ENCODE peak calls at places on chromosome 9, in six cellular contexts. R, M, W, H, I and F are unnamed samples.

GRCh38 chr9:97874617-97875016 is 21.6 kb downstream of the FOXE1 start:
- DNase-seq in M (no peak), I (no peak), H (no peak), R (no peak), W (no peak), F (no peak)

GRCh38 chr9:21974542-21975409 is 19.4 kb downstream of the CDKN2A start:
- DNase-seq in W (no peak), R (no peak), H (peak), M (peak), I (peak), F (no peak)

GRCh38 chr9:124470726-124471125 is 20.5 kb downstream of the ADGRD2 start:
- DNase-seq in M (no peak), R (no peak), I (no peak), H (no peak), W (no peak), F (no peak)

GRCh38 chr9:114061830-114062474 is 16.1 kb downstream of the AMBP start:
- DNase-seq in M (no peak), W (no peak), R (no peak), I (no peak), H (no peak), F (no peak)

GRCh38 chr9:16265671-16266070 is 604.8 kb downstream of the BNC2 start:
- DNase-seq in M (no peak), H (no peak), W (no peak), R (no peak), I (peak), F (no peak)

GRCh38 chr9:7234144-7234543 is 476.4 kb downstream of the KDM4C start:
- DNase-seq in W (no peak), R (no peak), M (peak), I (no peak), H (peak), F (no peak)

GRCh38 chr9:107251756-107252322 is 31.2 kb upstream of the RAD23B start:
- DNase-seq in I (no peak), R (peak), W (no peak), H (no peak), M (no peak), F (no peak)

GRCh38 chr9:83047839-83048775 is 14.8 kb downstream of the RASEF start:
- DNase-seq in R (no peak), I (no peak), H (no peak), M (no peak), W (peak), F (no peak)

GRCh38 chr9:84140535-84141101 is 160.0 kb downstream of the RMI1 start:
- DNase-seq in H (no peak), M (peak), R (peak), W (no peak), I (no peak), F (no peak)

GRCh38 chr9:135413461-135413860 is 66.1 kb upstream of the PPP1R26 start:
- DNase-seq in H (no peak), W (no peak), R (no peak), M (no peak), I (no peak), F (no peak)

GRCh38 chr9:118522093-118523028 is 818.2 kb downstream of the TLR4 start:
- DNase-seq in W (no peak), I (peak), M (peak), H (peak), R (no peak), F (no peak)

GRCh38 chr9:122232907-122233306 is 4.2 kb upstream of the LHX6 start:
- DNase-seq in M (no peak), I (no peak), H (no peak), W (no peak), R (no peak), F (no peak)

GRCh38 chr9:90432951-90433350 is 209.7 kb downstream of the DIRAS2 start:
- DNase-seq in M (no peak), W (no peak), R (no peak), H (peak), I (no peak), F (no peak)

GRCh38 chr9:72979405-72980100 is 26.7 kb upstream of the ALDH1A1 start:
- DNase-seq in M (no peak), R (no peak), I (no peak), W (no peak), H (peak), F (no peak)

GRCh38 chr9:97850746-97851449 is 2.1 kb upstream of the FOXE1 start:
- DNase-seq in W (no peak), R (no peak), M (no peak), H (no peak), I (no peak), F (no peak)

GRCh38 chr9:93118863-93119702 is 15.0 kb downstream of the NINJ1 start:
- DNase-seq in I (no peak), R (peak), W (no peak), M (no peak), H (no peak), F (no peak)

GRCh38 chr9:82621446-82621845 is 441.5 kb downstream of the RASEF start:
- DNase-seq in M (no peak), R (no peak), H (no peak), I (peak), W (no peak), F (no peak)

GRCh38 chr9:101418518-101419111 is 17.0 kb downstream of the ALDOB start:
- DNase-seq in M (no peak), H (no peak), I (no peak), R (no peak), W (no peak), F (no peak)

GRCh38 chr9:78009156-78009555 is 22.5 kb downstream of the GNAQ start:
- DNase-seq in R (no peak), W (no peak), H (no peak), I (no peak), M (no peak), F (no peak)

GRCh38 chr9:79766091-79766490 is 194.3 kb downstream of the TLE4 start:
- DNase-seq in R (no peak), H (no peak), M (no peak), I (no peak), W (no peak), F (no peak)

GRCh38 chr9:79768199-79768598 is 196.4 kb downstream of the TLE4 start:
- DNase-seq in M (no peak), R (peak), W (no peak), I (no peak), H (no peak), F (no peak)

GRCh38 chr9:79765466-79765865 is 193.7 kb downstream of the TLE4 start:
- DNase-seq in R (no peak), H (no peak), I (no peak), M (no peak), W (no peak), F (no peak)

GRCh38 chr9:79764377-79764776 is 192.6 kb downstream of the TLE4 start:
- DNase-seq in W (no peak), R (peak), H (no peak), M (no peak), I (peak), F (no peak)

GRCh38 chr9:79763861-79764260 is 192.1 kb downstream of the TLE4 start:
- DNase-seq in M (no peak), W (no peak), R (peak), H (no peak), I (no peak), F (no peak)
- H3K27ac ChIP-seq in M (no peak), W (no peak), R (no peak), H (no peak), I (no peak), F (no peak)

GRCh38 chr9:13487071-13487470 is 207.6 kb upstream of the MPDZ start:
- DNase-seq in M (peak), W (no peak), I (no peak), H (no peak), R (no peak), F (no peak)

GRCh38 chr9:13487936-13488335 is 208.4 kb upstream of the MPDZ start:
- DNase-seq in I (no peak), W (no peak), H (no peak), M (no peak), R (no peak), F (no peak)

GRCh38 chr9:13484186-13484585 is 204.7 kb upstream of the MPDZ start:
- DNase-seq in M (no peak), H (no peak), I (no peak), W (no peak), R (no peak), F (no peak)

GRCh38 chr9:13487498-13487897 is 208.0 kb upstream of the MPDZ start:
- DNase-seq in W (no peak), I (no peak), H (no peak), M (no peak), R (no peak), F (no peak)

DNA sequence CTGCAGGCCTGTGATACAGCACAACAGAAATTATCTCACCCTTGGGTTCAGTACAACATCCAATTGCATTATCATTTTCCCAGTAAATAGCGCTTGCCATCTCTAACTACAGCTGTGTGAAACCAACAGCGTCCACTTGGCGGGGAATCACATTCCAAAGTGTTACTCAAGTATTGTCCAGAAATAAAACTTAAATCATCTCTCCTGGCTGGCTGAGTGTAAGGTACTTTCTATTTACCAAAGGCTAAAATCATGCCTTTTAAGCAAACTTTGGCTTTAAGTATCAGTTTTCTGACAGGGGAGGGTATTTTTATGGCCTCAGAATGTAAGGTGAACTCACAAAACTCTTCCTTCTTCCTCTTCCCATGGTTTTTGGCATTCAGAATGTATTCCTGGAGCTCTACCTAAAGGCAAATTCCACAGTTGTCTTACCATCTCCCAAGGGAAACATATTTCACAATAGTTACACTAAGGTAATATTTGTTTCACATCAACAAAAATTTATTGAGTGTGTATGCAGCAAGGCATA is 205.6 kb upstream of the MPDZ start:
- DNase-seq in W (peak), H (no peak), R (peak), I (peak), M (no peak), F (no peak)
- H3K27ac ChIP-seq in W (peak), H (no peak), R (no peak), I (no peak), M (no peak), F (no peak)

GRCh38 chr9:133059623-133060022 is 2.2 kb upstream of the CEL start:
- DNase-seq in W (no peak), M (no peak), I (peak), R (no peak), H (no peak), F (no peak)

GRCh38 chr9:133058550-133059320 is 3.0 kb upstream of the CEL start:
- DNase-seq in R (no peak), M (no peak), I (no peak), H (no peak), W (no peak), F (no peak)

GRCh38 chr9:133058051-133058450 is 3.7 kb upstream of the CEL start:
- DNase-seq in R (no peak), W (no peak), I (no peak), H (no peak), M (no peak), F (no peak)

GRCh38 chr9:133063159-133063499 is 1.3 kb downstream of the CEL start:
- DNase-seq in I (no peak), W (no peak), M (no peak), R (no peak), H (no peak), F (no peak)

GRCh38 chr9:133060417-133060841 is 1.4 kb upstream of the CEL start:
- DNase-seq in I (no peak), M (peak), H (no peak), W (no peak), R (no peak), F (no peak)
- H3K27ac ChIP-seq in I (peak), M (peak), H (no peak), W (no peak), R (no peak), F (no peak)

GRCh38 chr9:35606138-35606504 is 1.1 kb downstream of the TESK1 start:
- DNase-seq in W (no peak), I (no peak), H (no peak), M (no peak), R (no peak), F (no peak)

GRCh38 chr9:35604578-35605335 is at the start of gene TESK1:
- DNase-seq in W (peak), I (peak), H (peak), M (peak), R (peak), F (peak)

GRCh38 chr9:35603986-35604577 is 980 bp upstream of the TESK1 start:
- DNase-seq in H (peak), M (peak), I (peak), W (peak), R (peak), F (peak)

GRCh38 chr9:35605336-35606137 is 475 bp downstream of the TESK1 start:
- DNase-seq in I (peak), W (no peak), H (peak), R (peak), M (peak), F (no peak)

GRCh38 chr9:35603506-35603985 is 1.5 kb upstream of the TESK1 start:
- DNase-seq in H (no peak), I (peak), W (peak), M (peak), R (peak), F (no peak)
- H3K27ac ChIP-seq in H (peak), I (peak), W (peak), M (peak), R (peak), F (peak)

GRCh38 chr9:126642839-126643238 is 29.1 kb downstream of the LMX1B start:
- DNase-seq in H (no peak), R (no peak), M (no peak), W (no peak), I (no peak), F (no peak)

GRCh38 chr9:126641118-126641851 is 27.6 kb downstream of the LMX1B start:
- DNase-seq in M (no peak), I (no peak), R (no peak), H (no peak), W (no peak), F (no peak)

GRCh38 chr9:126643945-126644527 is 30.3 kb downstream of the LMX1B start:
- DNase-seq in W (no peak), I (no peak), H (no peak), M (peak), R (no peak), F (no peak)

GRCh38 chr9:126638571-126639132 is 24.9 kb downstream of the LMX1B start:
- DNase-seq in M (peak), W (no peak), R (no peak), H (no peak), I (no peak), F (no peak)

GRCh38 chr9:126642009-126642744 is 28.4 kb downstream of the LMX1B start:
- DNase-seq in R (no peak), W (no peak), H (no peak), M (no peak), I (no peak), F (no peak)
- H3K27ac ChIP-seq in R (no peak), W (no peak), H (no peak), M (no peak), I (no peak), F (no peak)

DNA sequence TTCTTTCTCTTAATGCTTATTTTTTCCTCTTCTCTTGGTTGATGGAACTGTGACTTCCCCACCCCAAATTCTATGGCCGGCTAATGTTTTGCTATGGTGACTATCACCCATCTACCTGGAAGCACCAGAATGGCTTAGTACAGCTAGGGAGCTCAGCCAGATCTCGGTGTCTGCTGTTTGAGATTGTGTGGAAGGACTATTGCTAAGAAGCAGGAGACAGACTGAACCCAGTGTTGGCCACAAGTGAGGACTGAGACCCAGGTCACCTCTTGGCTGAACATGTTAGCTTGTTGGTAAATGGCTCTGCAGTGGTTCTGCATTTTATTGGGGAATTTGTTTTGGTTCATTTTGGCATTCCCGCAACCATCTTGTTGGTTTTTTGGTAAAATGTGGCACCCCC is 2.7 kb downstream of the PRRC2B start:
- DNase-seq in H (no peak), M (no peak), I (no peak), W (no peak), R (no peak), F (no peak)
- H3K27ac ChIP-seq in H (peak), M (peak), I (peak), W (peak), R (peak), F (no peak)

GRCh38 chr9:121182976-121183375 is 18.7 kb downstream of the RAB14 start:
- DNase-seq in M (no peak), I (no peak), R (no peak), W (no peak), H (no peak), F (no peak)
- H3K27ac ChIP-seq in M (no peak), I (no peak), R (no peak), W (peak), H (peak), F (no peak)

DNA sequence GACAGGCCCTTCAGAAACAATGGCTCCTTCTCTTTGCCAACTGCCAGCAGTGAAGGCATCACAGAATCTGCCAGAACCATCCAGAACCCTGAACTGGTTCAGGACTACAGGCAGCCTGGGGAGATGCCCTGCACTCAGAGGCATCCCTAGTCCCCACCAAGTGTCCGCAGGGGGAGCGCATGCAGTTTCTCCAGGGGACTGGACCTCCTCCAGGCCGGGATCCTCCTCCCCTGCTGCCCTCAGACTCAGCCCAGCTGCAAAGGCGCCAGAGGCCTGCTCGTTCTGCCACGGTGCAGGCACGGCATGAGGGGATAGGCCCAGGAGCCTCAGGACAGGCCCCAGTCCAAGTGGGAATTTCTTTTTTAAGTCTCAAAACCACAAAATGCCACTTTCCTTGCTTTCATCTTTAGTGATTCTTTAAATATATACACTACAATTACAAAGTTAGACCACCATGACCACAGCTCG is 72.0 kb downstream of the SEMA4D start:
- DNase-seq in H (no peak), M (no peak), I (no peak), W (no peak), R (no peak), F (no peak)
- H3K27ac ChIP-seq in H (no peak), M (no peak), I (no peak), W (no peak), R (no peak), F (peak)

DNA sequence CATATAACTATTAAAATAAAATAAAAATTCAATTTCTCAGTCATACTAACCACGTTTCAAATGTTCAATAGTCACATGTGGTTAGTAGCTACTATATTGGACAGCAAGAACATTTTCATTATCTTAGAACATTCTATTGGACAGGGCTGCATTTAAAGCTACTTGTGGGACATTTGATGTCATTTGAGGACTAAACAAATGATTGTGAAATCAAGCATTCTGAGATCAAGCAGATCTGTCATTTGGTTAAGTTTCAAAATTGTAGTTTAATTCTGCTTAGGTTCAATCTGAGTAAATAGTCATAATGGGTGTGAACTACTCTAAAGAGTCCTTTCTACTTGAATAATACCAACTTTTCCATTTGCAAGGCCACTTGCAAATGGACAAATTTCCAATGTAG is 226.9 kb upstream of the C9orf72 start:
- DNase-seq in H (no peak), I (no peak), M (no peak), W (no peak), R (no peak), F (no peak)
- H3K27ac ChIP-seq in H (no peak), I (no peak), M (no peak), W (no peak), R (no peak), F (no peak)